ENCODE peak calls at places on chromosomes 5 and 9, in seven cellular contexts. G is stomach, Q is H1, N is transverse colon, L is neural progenitor cell, I is Peyer's patch, Z is lung. C is an unnamed sample.
A peak's percentile ranks its signal among the peaks of the same experiment; 100 is the strongest.

GRCh38 chr5:59506285-59506877 is 387.1 kb downstream of the PDE4D start:
- DNase-seq in G (no peak), Q (no peak), N (no peak), L (peak; percentile 38), I (no peak), Z (no peak), C (peak; percentile 46)

GRCh38 chr5:158560170-158560569 is 539.5 kb downstream of the EBF1 start:
- DNase-seq in G (peak; percentile 63), Q (no peak), N (no peak), L (no peak), I (peak; percentile 52), Z (no peak), C (peak; percentile 82)

GRCh38 chr5:39624268-39624886 is 199.6 kb upstream of the DAB2 start:
- DNase-seq in G (peak; percentile 47), Q (no peak), N (peak; percentile 77), L (no peak), I (peak; percentile 80), Z (no peak), C (no peak)

GRCh38 chr5:157612071-157612476 is 36.5 kb upstream of the ADAM19 start:
- DNase-seq in G (no peak), Q (no peak), N (no peak), L (no peak), I (no peak), Z (no peak), C (peak; percentile 95)

GRCh38 chr5:157247267-157247666 is 18.7 kb upstream of the CYFIP2 start:
- DNase-seq in G (no peak), Q (no peak), N (no peak), L (no peak), I (no peak), Z (no peak), C (no peak)

GRCh38 chr5:158832096-158832495 is 267.6 kb downstream of the EBF1 start:
- DNase-seq in G (no peak), Q (no peak), N (no peak), L (no peak), I (no peak), Z (no peak), C (no peak)

GRCh38 chr5:18745591-18745987 is 1111.3 kb downstream of the TAF11L14 start:
- DNase-seq in G (no peak), Q (no peak), N (peak; percentile 18), L (no peak), I (peak; percentile 51), Z (no peak), C (peak; percentile 21)

GRCh38 chr5:154740957-154741356 is 14.2 kb upstream of the LARP1 start:
- DNase-seq in G (no peak), Q (no peak), N (no peak), L (no peak), I (no peak), Z (no peak), C (peak; percentile 24)

GRCh38 chr5:133969654-133970324 is 1.4 kb upstream of the C5orf15 start:
- DNase-seq in G (no peak), Q (no peak), N (no peak), L (no peak), I (no peak), Z (no peak), C (no peak)

GRCh38 chr5:39906146-39906545 is 481.4 kb upstream of the DAB2 start:
- DNase-seq in G (no peak), Q (no peak), N (no peak), L (no peak), I (no peak), Z (no peak), C (no peak)

GRCh38 chr5:174387448-174387847 is 336.9 kb upstream of the MSX2 start:
- DNase-seq in G (no peak), Q (no peak), N (no peak), L (no peak), I (no peak), Z (no peak), C (no peak)

DNA sequence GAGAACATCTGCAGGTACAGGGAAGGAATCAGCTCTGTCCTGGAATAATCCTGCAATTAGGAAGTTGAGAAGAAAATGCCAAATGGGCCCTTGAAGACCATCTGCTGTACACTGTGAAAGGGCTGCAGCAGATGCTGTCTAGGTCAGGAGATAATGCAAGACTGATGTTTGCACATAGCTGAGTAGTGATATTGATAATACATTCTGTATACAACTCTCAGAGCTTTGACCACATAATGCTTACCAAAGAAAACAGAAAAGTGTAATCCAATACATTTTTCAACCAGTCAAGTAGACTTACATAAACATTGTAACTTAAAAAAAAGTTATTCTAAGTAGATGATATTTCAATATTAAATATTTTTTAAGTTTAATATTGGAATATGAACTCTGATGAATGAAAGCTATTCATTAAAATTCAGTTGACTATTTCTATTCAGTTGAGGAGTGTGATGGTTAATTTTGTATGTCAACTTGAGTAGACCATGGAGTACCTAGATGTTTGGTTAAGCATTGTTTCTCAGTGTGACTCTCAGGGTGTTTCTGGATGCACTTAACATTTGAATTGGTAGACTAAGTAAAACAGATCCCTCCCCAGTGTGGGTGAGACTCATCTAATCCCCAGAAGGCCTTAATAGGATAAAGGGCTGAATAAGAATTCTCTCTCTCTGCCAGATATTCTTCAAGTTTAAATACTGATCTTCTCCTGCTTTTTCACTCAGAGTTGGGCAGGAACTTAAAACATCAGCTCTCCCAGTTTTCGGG is 380.1 kb upstream of the PRR16 start:
- DNase-seq in G (no peak), Q (no peak), N (no peak), L (no peak), I (no peak), Z (no peak), C (no peak)
- H3K27ac ChIP-seq in G (no peak overlapping the region), Q (no peak overlapping the region), N (no peak overlapping the region), L (no peak overlapping the region), I (no peak overlapping the region), Z (no peak overlapping the region), C (no peak overlapping the region)

GRCh38 chr9:125538092-125538473 is 168.9 kb downstream of the MAPKAP1 start:
- DNase-seq in G (peak; percentile 74), Q (no peak), N (peak; percentile 60), L (no peak), I (no peak), Z (peak; percentile 67), C (peak; percentile 66)
- H3K4me3 ChIP-seq in G (no peak overlapping the region), Q (no peak overlapping the region), N (no peak overlapping the region), L (no peak overlapping the region), I (no peak overlapping the region), Z (no peak overlapping the region), C (no peak overlapping the region)

GRCh38 chr9:134378901-134379338 is 52.7 kb downstream of the RXRA start:
- DNase-seq in G (peak; percentile 78), Q (no peak), N (peak; percentile 67), L (peak; percentile 32), I (no peak), Z (no peak), C (peak; percentile 54)

GRCh38 chr9:134377976-134378375 is 51.7 kb downstream of the RXRA start:
- DNase-seq in G (peak; percentile 94), Q (no peak), N (peak; percentile 94), L (no peak), I (peak; percentile 94), Z (peak; percentile 72), C (no peak)

GRCh38 chr9:134381262-134381661 is 55.0 kb downstream of the RXRA start:
- DNase-seq in G (no peak), Q (no peak), N (no peak), L (no peak), I (no peak), Z (no peak), C (no peak)

GRCh38 chr9:134381671-134382505 is 55.6 kb downstream of the RXRA start:
- DNase-seq in G (no peak), Q (no peak), N (peak; percentile 49), L (no peak), I (peak; percentile 77), Z (no peak), C (no peak)

DNA sequence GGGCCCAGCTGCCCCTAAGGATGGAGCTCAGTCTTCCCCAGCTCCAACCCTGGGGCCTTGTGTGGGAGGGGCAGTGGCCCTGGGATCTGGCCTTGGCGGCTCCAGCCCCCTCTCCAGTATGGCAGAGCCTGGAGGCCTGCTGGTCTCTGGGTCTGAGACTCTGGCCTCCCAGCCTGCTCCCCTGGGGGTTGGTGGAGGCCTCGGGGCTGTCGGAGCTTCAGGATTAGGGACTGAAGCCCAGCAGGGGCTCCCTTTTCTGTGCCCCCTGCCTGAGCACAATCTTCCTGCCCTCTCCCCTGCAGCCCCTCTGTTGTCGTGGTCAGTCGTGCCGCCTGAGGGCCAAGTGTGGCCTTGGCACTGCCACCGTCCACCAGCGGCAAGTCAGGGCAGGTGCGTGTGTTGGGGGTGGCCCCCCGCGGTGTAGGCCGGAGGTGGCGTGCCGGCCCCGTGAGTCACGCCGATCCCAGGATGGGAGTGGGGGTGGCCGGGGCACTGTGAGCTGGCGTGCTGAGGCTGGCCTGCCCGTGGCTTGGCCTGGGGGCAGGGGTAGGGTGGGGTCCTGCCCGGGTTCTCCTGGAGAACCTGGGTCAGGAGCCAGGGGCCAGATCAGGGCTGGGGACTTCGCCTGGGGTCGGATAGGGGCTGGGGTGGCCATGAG is 53.6 kb downstream of the RXRA start:
- DNase-seq in G (no peak), Q (no peak), N (no peak), L (no peak), I (no peak), Z (no peak), C (no peak)
- H3K27ac ChIP-seq in G (peak overlapping the region; percentile 80), Q (no peak overlapping the region), N (peak overlapping the region; percentile 75), L (no peak overlapping the region), I (peak overlapping the region; percentile 76), Z (no peak overlapping the region), C (no peak overlapping the region)

GRCh38 chr5:14107536-14107935 is 35.6 kb upstream of the TRIO start:
- DNase-seq in G (no peak), Q (no peak), N (no peak), L (no peak), I (no peak), Z (no peak), C (no peak)

GRCh38 chr5:14110196-14110595 is 32.9 kb upstream of the TRIO start:
- DNase-seq in G (no peak), Q (no peak), N (no peak), L (no peak), I (no peak), Z (no peak), C (no peak)

GRCh38 chr5:14109771-14110170 is 33.4 kb upstream of the TRIO start:
- DNase-seq in G (no peak), Q (no peak), N (no peak), L (no peak), I (no peak), Z (no peak), C (no peak)

GRCh38 chr5:14109041-14109747 is 33.9 kb upstream of the TRIO start:
- DNase-seq in G (peak; percentile 33), Q (no peak), N (peak; percentile 16), L (no peak), I (no peak), Z (no peak), C (no peak)

DNA sequence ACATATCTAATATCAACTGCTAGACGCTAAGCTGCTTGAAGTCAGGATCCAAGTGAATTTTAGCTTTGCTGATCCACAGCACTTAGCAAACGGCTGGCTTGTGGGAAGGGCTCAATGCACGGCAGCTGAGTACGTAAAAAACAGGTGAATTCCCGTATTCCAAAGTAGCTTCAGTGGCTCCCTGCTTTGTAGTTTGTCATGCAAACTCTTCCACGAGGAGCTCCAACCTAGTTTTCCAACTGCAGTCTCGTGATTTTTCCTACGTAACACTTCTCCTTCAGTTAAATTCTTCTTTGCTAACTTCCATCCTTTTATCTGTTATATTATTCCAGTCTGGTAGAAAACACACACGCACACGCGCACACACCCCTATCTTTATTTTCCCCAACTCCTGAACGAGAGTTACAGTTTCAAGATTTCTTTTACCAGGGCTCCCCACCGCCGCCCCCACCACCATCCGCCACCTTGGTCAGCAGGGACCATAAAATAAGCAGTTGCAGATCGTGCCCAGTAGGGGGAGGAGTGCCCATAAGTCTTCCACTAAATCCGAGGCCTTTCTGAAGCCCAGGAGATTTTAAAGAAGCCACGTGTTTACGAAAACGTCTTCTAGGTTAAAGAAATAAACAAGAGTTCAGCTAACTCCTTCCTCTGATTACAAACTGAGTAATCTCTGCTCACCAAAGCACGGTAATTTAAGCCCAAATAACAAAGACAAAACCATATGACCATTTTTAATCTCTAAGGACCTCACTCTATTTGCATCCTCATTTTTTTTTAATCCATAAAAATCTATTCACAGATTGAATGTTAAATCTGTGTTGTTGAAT is 34.8 kb upstream of the TRIO start:
- DNase-seq in G (peak; percentile 71), Q (peak; percentile 62), N (peak; percentile 72), L (peak; percentile 80), I (peak; percentile 82), Z (peak; percentile 53), C (peak; percentile 65)
- H3K4me3 ChIP-seq in G (peak overlapping the region; percentile 23), Q (peak overlapping the region; percentile 53), N (peak overlapping the region; percentile 19), L (peak overlapping the region; percentile 19), I (peak overlapping the region; percentile 25), Z (no peak overlapping the region), C (no peak overlapping the region)